ENCODE peak calls at places on chromosomes 1 and 21, in five cellular contexts. One of them, this sample, is unnamed.

GRCh38 chr1:36306210-36306901 is at the start of gene SH3D21:
- DNase-seq in fibroblast of lung: no peak
- DNase-seq in HFFc6: peak; percentile 11
- DNase-seq in cardiac muscle cell: peak; percentile 86
- DNase-seq in thyroid gland: peak; percentile 84
- DNase-seq in this sample: peak; percentile 77

GRCh38 chr1:92483442-92484170 is 3.1 kb downstream of the GFI1 start:
- DNase-seq in fibroblast of lung: no peak
- DNase-seq in HFFc6: no peak
- DNase-seq in cardiac muscle cell: peak; percentile 21
- DNase-seq in thyroid gland: peak; percentile 9
- DNase-seq in this sample: no peak

GRCh38 chr1:101238041-101238515 is 1.3 kb downstream of the S1PR1 start:
- DNase-seq in fibroblast of lung: no peak
- DNase-seq in HFFc6: no peak
- DNase-seq in cardiac muscle cell: peak; percentile 44
- DNase-seq in thyroid gland: no peak
- DNase-seq in this sample: no peak

GRCh38 chr1:32372149-32372756 is 9.9 kb downstream of the TSSK3 start:
- DNase-seq in fibroblast of lung: no peak
- DNase-seq in HFFc6: no peak
- DNase-seq in cardiac muscle cell: no peak
- DNase-seq in thyroid gland: no peak
- DNase-seq in this sample: no peak

GRCh38 chr1:97384294-97384952 is 536.4 kb downstream of the DPYD start:
- DNase-seq in fibroblast of lung: peak; percentile 99
- DNase-seq in HFFc6: peak; percentile 82
- DNase-seq in cardiac muscle cell: no peak
- DNase-seq in thyroid gland: no peak
- DNase-seq in this sample: peak; percentile 65

GRCh38 chr1:183892351-183892793 is 87.5 kb downstream of the RGL1 start:
- DNase-seq in fibroblast of lung: no peak
- DNase-seq in HFFc6: no peak
- DNase-seq in cardiac muscle cell: no peak
- DNase-seq in thyroid gland: no peak
- DNase-seq in this sample: peak; percentile 78

GRCh38 chr1:39452081-39452480 is 39.4 kb upstream of the BMP8A start:
- DNase-seq in fibroblast of lung: no peak
- DNase-seq in HFFc6: no peak
- DNase-seq in cardiac muscle cell: no peak
- DNase-seq in thyroid gland: no peak
- DNase-seq in this sample: no peak

GRCh38 chr1:116351914-116352313 is 21.1 kb upstream of the ATP1A1 start:
- DNase-seq in fibroblast of lung: no peak
- DNase-seq in HFFc6: no peak
- DNase-seq in cardiac muscle cell: no peak
- DNase-seq in thyroid gland: no peak
- DNase-seq in this sample: no peak

GRCh38 chr21:39221997-39222486 is 38.8 kb upstream of the PSMG1 start:
- DNase-seq in fibroblast of lung: no peak
- DNase-seq in HFFc6: no peak
- DNase-seq in cardiac muscle cell: no peak
- DNase-seq in thyroid gland: no peak
- DNase-seq in this sample: peak; percentile 1

GRCh38 chr1:52748119-52748518 is 21.9 kb downstream of the ZYG11B start:
- DNase-seq in fibroblast of lung: no peak
- DNase-seq in HFFc6: no peak
- DNase-seq in cardiac muscle cell: no peak
- DNase-seq in thyroid gland: no peak
- DNase-seq in this sample: peak; percentile 6
- TF ChIP-seq CTCF in fibroblast of lung: peak; percentile 2
- TF ChIP-seq CTCF in HFFc6: peak; percentile 61
- TF ChIP-seq CTCF in cardiac muscle cell: no peak
- TF ChIP-seq CTCF in thyroid gland: no peak
- TF ChIP-seq CTCF in this sample: peak; percentile 26

GRCh38 chr21:34517491-34518245 is 5.7 kb upstream of the KCNE1 start:
- DNase-seq in fibroblast of lung: no peak
- DNase-seq in HFFc6: no peak
- DNase-seq in cardiac muscle cell: peak; percentile 34
- DNase-seq in thyroid gland: no peak
- DNase-seq in this sample: no peak

GRCh38 chr21:34521561-34521960 is 9.6 kb upstream of the KCNE1 start:
- DNase-seq in fibroblast of lung: no peak
- DNase-seq in HFFc6: no peak
- DNase-seq in cardiac muscle cell: no peak
- DNase-seq in thyroid gland: no peak
- DNase-seq in this sample: no peak

GRCh38 chr21:34520769-34521508 is 8.9 kb upstream of the KCNE1 start:
- DNase-seq in fibroblast of lung: no peak
- DNase-seq in HFFc6: no peak
- DNase-seq in cardiac muscle cell: no peak
- DNase-seq in thyroid gland: no peak
- DNase-seq in this sample: no peak

GRCh38 chr21:34519013-34519412 is 7.0 kb upstream of the KCNE1 start:
- DNase-seq in fibroblast of lung: no peak
- DNase-seq in HFFc6: no peak
- DNase-seq in cardiac muscle cell: no peak
- DNase-seq in thyroid gland: no peak
- DNase-seq in this sample: no peak

DNA sequence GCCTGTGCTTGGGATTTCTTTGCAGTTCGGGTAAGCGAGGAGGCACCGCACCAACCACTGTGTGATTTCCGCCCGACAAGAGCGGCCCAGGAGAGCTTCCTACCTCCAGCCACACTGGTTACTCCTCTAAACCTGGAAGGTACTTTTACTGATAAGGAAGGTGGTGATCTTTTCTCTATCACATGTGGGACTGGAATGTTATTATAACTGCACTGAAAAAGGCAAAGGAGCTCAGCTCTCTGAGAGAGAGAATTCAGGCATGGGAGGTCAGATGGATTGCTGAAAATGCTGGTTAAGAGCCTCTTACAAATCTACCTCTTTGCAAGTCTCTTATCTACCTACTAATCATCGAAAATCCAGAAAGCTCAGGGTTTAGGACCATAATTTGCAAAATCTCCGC is 7.7 kb upstream of the KCNE1 start:
- DNase-seq in fibroblast of lung: no peak
- DNase-seq in HFFc6: no peak
- DNase-seq in cardiac muscle cell: no peak
- DNase-seq in thyroid gland: peak; percentile 14
- DNase-seq in this sample: no peak
- TF ChIP-seq CTCF in fibroblast of lung: no peak
- TF ChIP-seq CTCF in HFFc6: no peak
- TF ChIP-seq CTCF in cardiac muscle cell: no peak
- TF ChIP-seq CTCF in thyroid gland: no peak
- TF ChIP-seq CTCF in this sample: no peak

DNA sequence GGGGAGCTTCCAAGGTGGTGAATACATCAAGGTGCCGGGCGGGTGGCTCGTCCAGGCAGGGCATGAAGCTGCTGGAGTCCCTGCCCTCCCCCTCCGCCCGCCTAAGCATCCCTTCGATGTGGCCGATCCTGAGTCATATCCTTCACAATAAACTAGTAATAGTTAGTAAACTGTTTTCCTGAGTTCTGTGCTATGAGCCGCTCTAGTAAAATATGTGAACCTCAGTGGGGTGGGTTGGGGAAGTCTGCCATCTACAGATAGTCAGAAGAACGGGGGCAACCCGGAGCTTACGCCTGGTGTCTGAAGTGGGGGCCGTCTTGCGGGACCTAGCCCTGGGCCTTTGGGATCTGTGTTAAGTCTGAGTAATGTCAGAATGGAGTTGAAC is 21.6 kb downstream of the C2CD2 start:
- DNase-seq in fibroblast of lung: peak; percentile 91
- DNase-seq in HFFc6: peak; percentile 91
- DNase-seq in cardiac muscle cell: no peak
- DNase-seq in thyroid gland: no peak
- DNase-seq in this sample: peak; percentile 91
- TF ChIP-seq CTCF in fibroblast of lung: peak; percentile 29
- TF ChIP-seq CTCF in HFFc6: peak; percentile 68
- TF ChIP-seq CTCF in cardiac muscle cell: peak; percentile 38
- TF ChIP-seq CTCF in thyroid gland: no peak
- TF ChIP-seq CTCF in this sample: no peak

DNA sequence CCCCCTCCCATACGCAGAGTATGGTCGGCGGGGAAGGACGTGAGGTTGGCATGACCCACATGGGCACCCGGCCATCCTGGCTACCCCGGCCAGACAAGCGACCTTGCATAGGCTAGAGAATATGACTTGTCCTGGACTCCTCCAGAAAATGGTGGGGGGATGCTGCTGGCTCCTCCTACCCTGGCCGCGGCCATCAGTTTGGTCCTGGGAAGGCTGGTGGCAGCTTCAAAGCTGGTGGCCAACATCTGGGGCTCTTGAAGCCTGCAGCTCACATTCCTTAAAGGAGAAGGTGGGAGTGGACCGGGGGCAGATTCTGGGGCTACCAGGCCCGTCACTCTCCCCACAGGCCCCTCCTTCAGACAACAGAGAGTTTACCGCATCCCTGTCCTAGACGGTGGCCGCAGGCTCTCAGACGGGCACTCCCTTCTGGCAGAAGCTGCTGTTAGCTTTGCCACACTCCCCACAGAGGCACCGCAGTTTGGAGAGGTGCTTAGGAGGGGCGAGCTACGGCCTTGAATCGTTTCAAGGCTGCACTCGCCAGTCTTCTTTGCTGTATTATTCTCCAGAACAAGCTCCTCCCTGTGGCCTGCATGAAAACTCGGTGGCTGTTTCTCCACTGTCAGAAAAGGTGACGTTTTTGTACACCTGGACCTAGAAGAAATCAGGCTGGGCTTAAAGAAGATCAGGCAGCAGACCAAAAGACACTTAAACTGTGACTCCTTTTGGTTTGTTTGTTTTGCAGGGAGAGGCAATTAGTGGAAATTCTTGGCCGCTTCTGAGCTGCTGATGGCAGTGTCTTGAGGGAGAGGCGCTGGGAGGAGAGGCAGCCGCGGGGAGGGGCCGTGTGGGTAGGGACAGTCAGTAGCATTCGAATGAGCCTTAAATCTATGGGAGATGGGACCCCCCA is 68.0 kb downstream of the RUNX3 start:
- DNase-seq in fibroblast of lung: peak; percentile 22
- DNase-seq in HFFc6: no peak
- DNase-seq in cardiac muscle cell: no peak
- DNase-seq in thyroid gland: peak; percentile 16
- DNase-seq in this sample: no peak
- TF ChIP-seq CTCF in fibroblast of lung: peak; percentile 3
- TF ChIP-seq CTCF in HFFc6: no peak
- TF ChIP-seq CTCF in cardiac muscle cell: peak; percentile 27
- TF ChIP-seq CTCF in thyroid gland: no peak
- TF ChIP-seq CTCF in this sample: no peak

DNA sequence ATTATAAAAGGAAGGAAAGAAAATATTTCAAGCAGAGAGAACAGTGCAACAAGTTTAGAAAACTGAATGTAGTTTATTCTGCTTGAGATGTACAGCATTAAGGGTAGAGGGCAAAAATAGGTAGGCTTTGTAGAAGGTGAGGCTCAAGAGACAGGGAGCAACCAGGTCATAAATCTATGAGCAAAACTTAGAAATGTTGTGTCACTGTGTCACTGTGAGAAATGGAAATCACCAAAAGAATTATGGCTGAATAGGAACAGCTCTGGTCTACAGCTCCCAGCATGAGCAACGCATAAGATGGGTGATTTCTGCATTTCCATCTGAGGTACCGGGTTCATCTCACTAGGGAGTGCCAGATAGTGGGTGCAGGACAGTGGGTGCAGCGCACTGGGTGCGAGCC is 53.6 kb downstream of the TNFSF4 start:
- DNase-seq in fibroblast of lung: no peak
- DNase-seq in HFFc6: no peak
- DNase-seq in cardiac muscle cell: no peak
- DNase-seq in thyroid gland: no peak
- DNase-seq in this sample: no peak
- TF ChIP-seq CTCF in fibroblast of lung: no peak
- TF ChIP-seq CTCF in HFFc6: no peak
- TF ChIP-seq CTCF in cardiac muscle cell: no peak
- TF ChIP-seq CTCF in thyroid gland: no peak
- TF ChIP-seq CTCF in this sample: no peak

GRCh38 chr1:215143497-215143896 is 61.0 kb downstream of the KCNK2 start:
- DNase-seq in fibroblast of lung: no peak
- DNase-seq in HFFc6: no peak
- DNase-seq in cardiac muscle cell: peak; percentile 0
- DNase-seq in thyroid gland: no peak
- DNase-seq in this sample: no peak
- TF ChIP-seq CTCF in fibroblast of lung: no peak
- TF ChIP-seq CTCF in HFFc6: peak; percentile 20
- TF ChIP-seq CTCF in cardiac muscle cell: no peak
- TF ChIP-seq CTCF in thyroid gland: no peak
- TF ChIP-seq CTCF in this sample: no peak

DNA sequence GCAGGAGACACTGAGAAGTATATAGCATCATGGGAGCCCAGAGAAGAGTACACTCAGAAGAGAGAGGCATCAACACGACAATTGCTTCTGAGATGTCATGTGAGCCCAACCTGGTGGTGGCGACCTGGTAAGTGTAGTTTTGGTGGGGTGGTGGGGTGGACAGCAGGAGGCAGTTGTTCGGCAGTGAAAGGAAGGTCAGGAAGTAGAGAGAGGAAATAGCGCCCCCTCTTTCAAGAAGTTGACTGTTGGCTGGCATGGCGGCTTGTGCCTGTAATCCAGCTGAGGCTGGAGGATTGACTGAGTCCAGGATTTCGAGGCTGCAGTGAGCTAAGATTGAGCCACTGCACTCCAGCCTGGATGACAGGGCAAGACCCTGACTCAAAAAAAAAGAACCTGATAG is 12.6 kb downstream of the RSPO1 start:
- DNase-seq in fibroblast of lung: no peak
- DNase-seq in HFFc6: no peak
- DNase-seq in cardiac muscle cell: no peak
- DNase-seq in thyroid gland: no peak
- DNase-seq in this sample: no peak
- TF ChIP-seq CTCF in fibroblast of lung: no peak
- TF ChIP-seq CTCF in HFFc6: no peak
- TF ChIP-seq CTCF in cardiac muscle cell: no peak
- TF ChIP-seq CTCF in thyroid gland: no peak
- TF ChIP-seq CTCF in this sample: no peak

GRCh38 chr1:71587961-71588360 is 507.1 kb upstream of the ZRANB2 start:
- DNase-seq in fibroblast of lung: peak; percentile 15
- DNase-seq in HFFc6: peak; percentile 19
- DNase-seq in cardiac muscle cell: peak; percentile 43
- DNase-seq in thyroid gland: no peak
- DNase-seq in this sample: peak; percentile 29
- TF ChIP-seq CTCF in fibroblast of lung: no peak
- TF ChIP-seq CTCF in HFFc6: peak; percentile 64
- TF ChIP-seq CTCF in cardiac muscle cell: peak; percentile 11
- TF ChIP-seq CTCF in thyroid gland: peak; percentile 10
- TF ChIP-seq CTCF in this sample: peak; percentile 53

DNA sequence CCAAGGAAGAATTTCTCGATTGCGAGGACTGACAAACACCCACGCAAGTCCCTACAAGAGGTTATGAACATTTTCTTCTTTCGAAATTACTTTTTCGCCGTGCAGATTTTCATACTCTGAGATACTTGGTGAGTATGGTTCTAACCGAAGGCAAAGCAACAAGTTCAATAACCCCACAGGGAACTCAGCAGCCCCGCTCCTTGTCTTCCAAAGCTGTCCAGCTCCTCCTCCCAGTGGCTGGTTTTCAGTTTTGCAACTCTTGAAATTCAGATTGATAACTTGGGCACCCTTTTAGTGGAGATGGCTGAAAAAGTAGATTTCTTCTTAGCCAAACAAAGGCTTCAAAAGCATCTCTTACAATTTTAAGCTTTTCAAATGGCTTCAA is 154.4 kb downstream of the SETD4 start:
- DNase-seq in fibroblast of lung: no peak
- DNase-seq in HFFc6: no peak
- DNase-seq in cardiac muscle cell: no peak
- DNase-seq in thyroid gland: no peak
- DNase-seq in this sample: no peak
- TF ChIP-seq CTCF in fibroblast of lung: no peak
- TF ChIP-seq CTCF in HFFc6: no peak
- TF ChIP-seq CTCF in cardiac muscle cell: no peak
- TF ChIP-seq CTCF in thyroid gland: no peak
- TF ChIP-seq CTCF in this sample: no peak

This sample was measured in MCF 10A.